ENCODE peak calls at places on chromosomes 2 and 18, in ten cellular contexts. U is K562, D is body of pancreas, J is GM23338, B is HepG2, P is AG04449, Q is cardiac fibroblast, K is ascending aorta, L is Caco-2, M is lower lobe of right lung. F is an unnamed sample.
A peak's percentile ranks its signal among the peaks of the same experiment; 100 is the strongest.

GRCh38 chr2:138897274-138897673 is 117.1 kb upstream of the NXPH2 start:
- DNase-seq in U (no peak), D (no peak), J (no peak), B (no peak), P (no peak), Q (no peak), K (no peak), L (no peak), M (no peak), F (no peak)

GRCh38 chr18:56563568-56563967 is 74.8 kb downstream of the TXNL1 start:
- DNase-seq in U (peak; percentile 41), D (no peak), J (peak; percentile 94), B (peak; percentile 51), P (no peak), Q (no peak), K (no peak), L (no peak), M (no peak), F (no peak)

GRCh38 chr2:48043746-48044145 is 137.4 kb upstream of the FBXO11 start:
- DNase-seq in U (no peak), D (no peak), J (no peak), B (no peak), P (no peak), Q (no peak), K (no peak), L (no peak), M (no peak), F (no peak)

GRCh38 chr18:33870059-33870458 is 292.0 kb downstream of the ASXL3 start:
- DNase-seq in U (no peak), D (no peak), J (peak; percentile 6), B (no peak), P (no peak), Q (no peak), K (no peak), L (no peak), M (no peak), F (peak; percentile 41)

GRCh38 chr2:177393381-177393780 is 808 bp downstream of the AGPS start:
- DNase-seq in U (no peak), D (no peak), J (no peak), B (no peak), P (no peak), Q (no peak), K (no peak), L (no peak), M (no peak), F (no peak)

GRCh38 chr2:13046557-13047165 is 329.9 kb downstream of the TRIB2 start:
- DNase-seq in U (no peak), D (no peak), J (peak; percentile 4), B (peak; percentile 4), P (no peak), Q (peak; percentile 26), K (no peak), L (no peak), M (no peak), F (peak; percentile 5)

GRCh38 chr2:11446733-11447248 is 19.2 kb downstream of the E2F6 start:
- DNase-seq in U (peak; percentile 56), D (peak; percentile 52), J (peak; percentile 89), B (peak; percentile 75), P (no peak), Q (peak; percentile 80), K (no peak), L (peak; percentile 47), M (no peak), F (peak; percentile 48)

GRCh38 chr2:201149064-201149820 is 33.3 kb downstream of the CFLAR start:
- DNase-seq in U (no peak), D (no peak), J (no peak), B (peak; percentile 97), P (peak; percentile 77), Q (peak; percentile 90), K (no peak), L (peak; percentile 58), M (no peak), F (peak; percentile 69)

GRCh38 chr18:31741096-31741735 is 19.5 kb downstream of the SLC25A52 start:
- DNase-seq in U (peak; percentile 32), D (peak; percentile 70), J (peak; percentile 77), B (peak; percentile 41), P (no peak), Q (peak; percentile 59), K (no peak), L (no peak), M (no peak), F (peak; percentile 16)

DNA sequence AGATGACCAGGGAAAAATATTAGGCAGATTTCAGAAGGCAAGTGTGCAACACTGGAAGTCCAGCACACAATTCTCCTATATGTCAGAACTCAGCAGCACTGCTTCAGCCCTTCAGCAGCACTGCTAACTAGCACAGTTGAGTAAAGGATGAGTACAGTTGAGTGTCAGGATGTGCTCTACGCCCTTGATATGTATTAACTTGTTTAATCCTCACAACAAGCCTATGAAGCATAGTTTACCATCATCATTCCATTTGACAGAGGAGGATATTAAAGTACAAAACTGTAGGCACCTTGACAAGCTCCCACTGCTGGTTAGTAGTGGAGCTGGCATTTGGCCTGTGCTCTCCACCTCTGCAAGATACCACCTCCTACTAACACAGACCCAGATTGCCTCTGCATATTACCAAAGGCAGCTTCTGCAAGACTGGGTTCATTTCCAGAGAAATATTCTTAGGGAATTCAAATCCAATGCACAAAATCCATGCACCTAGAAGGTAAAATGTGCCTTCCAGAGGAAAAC is 230.8 kb downstream of the ANAPC1 start:
- DNase-seq in U (no peak), D (no peak), J (no peak), B (no peak), P (no peak), Q (no peak), K (no peak), L (no peak), M (no peak), F (no peak)
- TF ChIP-seq CTCF in U (no peak), D (no peak), J (no peak), B (no peak), P (no peak), Q (no peak), K (no peak), L (peak; percentile 27), M (no peak), F (no peak)

DNA sequence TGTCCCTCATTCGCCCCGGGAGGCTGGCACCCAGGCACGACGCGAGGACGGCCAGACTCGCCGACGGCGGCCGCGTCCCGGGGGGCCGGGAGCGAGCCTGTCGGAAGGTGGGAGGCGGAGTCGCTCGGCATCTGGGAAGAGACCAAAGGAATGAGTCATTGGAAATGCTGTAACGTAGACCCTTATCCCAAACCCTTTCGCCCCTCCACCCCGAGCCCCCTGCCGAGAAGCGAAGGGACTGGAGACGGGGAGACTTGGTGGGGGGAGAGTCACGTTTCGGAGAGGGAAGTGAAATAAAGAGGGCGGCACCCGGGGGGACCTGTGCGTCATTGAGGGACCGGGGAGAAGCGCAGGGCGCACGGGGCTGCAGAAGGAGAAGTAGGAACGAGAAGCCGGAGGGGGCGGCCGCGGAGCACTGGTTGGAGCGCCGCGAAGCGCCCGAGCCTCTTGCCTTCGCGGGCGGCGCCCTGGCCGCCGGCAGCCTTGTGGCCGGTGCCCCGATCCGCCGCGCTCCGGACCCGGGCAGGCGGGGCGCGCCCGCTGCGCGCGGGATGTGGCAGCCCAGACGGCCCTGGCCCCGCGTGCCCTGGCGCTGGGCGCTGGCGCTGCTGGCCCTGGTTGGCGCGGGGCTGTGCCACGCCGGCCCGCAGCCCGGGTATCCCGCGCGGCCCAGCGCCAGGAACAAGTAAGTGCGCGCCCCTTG is at the start of gene EMILIN2:
- DNase-seq in U (peak; percentile 72), D (peak; percentile 31), J (peak; percentile 75), B (no peak), P (no peak), Q (peak; percentile 60), K (peak; percentile 52), L (peak; percentile 55), M (peak; percentile 92), F (no peak)
- H3K4me3 ChIP-seq in U (peak within 1 kb of the TSS; percentile 23), D (peak within 1 kb of the TSS; percentile 17), J (peak within 1 kb of the TSS; percentile 94), B (peak within 1 kb of the TSS; percentile 29), P (peak within 1 kb of the TSS; percentile 68), Q (peak within 1 kb of the TSS; percentile 53), K (peak within 1 kb of the TSS; percentile 72), L (peak within 1 kb of the TSS; percentile 80), M (peak within 1 kb of the TSS; percentile 62), F (peak within 1 kb of the TSS; percentile 53)

DNA sequence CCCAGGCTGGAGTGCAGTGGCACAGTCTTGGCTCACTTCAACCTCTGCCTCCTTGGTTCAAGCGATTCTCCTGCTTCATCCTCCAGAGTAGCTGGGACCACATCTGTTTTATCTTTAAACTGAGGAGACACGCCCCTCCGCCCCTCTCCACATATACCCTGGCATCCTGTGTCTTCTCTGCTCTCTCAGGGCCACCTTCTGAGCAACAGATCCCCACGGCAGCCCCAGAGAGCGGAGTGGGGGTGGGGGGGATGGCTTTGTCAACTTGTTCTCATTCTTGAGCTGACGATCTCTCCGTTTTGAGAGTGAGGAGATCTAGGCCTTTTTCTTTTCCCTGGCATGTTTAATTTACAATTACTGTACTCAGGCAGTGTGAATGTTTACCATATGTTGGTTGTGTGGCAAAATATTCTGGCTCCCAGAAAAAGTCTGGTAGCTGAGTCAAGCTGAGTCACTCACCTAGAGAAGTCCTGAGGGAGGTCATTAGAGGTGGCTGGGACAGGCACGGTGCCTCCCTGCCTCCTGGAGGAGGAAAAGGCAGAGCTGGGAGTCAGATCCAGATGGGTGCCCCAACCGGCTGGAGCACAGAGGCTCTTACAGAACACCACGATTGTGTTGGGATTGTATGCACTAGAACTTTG is 19.5 kb upstream of the ID2 start:
- DNase-seq in U (peak; percentile 59), D (no peak), J (no peak), B (peak; percentile 63), P (no peak), Q (peak; percentile 46), K (no peak), L (peak; percentile 21), M (peak; percentile 28), F (no peak)
- TF ChIP-seq CTCF in U (peak; percentile 25), D (no peak), J (no peak), B (peak; percentile 15), P (peak; percentile 36), Q (no peak), K (peak; percentile 11), L (no peak), M (no peak), F (no peak)

GRCh38 chr2:68177541-68177940 is 19.9 kb downstream of the PNO1 start:
- DNase-seq in U (no peak), D (no peak), J (no peak), B (no peak), P (no peak), Q (no peak), K (no peak), L (no peak), M (no peak), F (no peak)

GRCh38 chr2:68172990-68173715 is 15.5 kb downstream of the PNO1 start:
- DNase-seq in U (no peak), D (no peak), J (no peak), B (no peak), P (no peak), Q (no peak), K (no peak), L (no peak), M (no peak), F (no peak)

GRCh38 chr2:68182902-68183301 is 25.2 kb downstream of the PNO1 start:
- DNase-seq in U (no peak), D (no peak), J (no peak), B (no peak), P (no peak), Q (no peak), K (no peak), L (no peak), M (no peak), F (no peak)

DNA sequence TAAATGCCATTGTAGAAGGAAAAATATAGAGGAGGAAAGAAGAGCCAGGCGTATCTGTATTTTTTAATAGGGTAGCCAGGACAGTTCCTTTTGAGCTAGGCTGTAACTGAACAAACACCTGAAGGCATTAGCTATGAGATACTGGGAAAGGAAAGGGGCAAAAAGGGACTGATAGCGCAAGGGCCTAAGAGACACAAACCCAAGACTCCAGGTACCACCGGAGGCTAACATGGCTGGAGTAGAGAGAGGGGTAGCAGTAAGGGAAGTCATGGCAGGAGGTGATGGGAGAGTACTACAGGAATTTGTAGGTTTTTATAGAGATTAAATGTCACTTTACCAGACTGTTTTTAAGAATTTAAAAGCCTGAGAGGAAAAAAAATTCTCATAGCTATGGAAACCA is 20.7 kb downstream of the PNO1 start:
- DNase-seq in U (no peak), D (no peak), J (no peak), B (no peak), P (no peak), Q (no peak), K (no peak), L (no peak), M (no peak), F (no peak)
- H3K4me3 ChIP-seq in U (no peak overlapping the region), D (no peak overlapping the region), J (no peak overlapping the region), B (no peak overlapping the region), P (no peak overlapping the region), Q (no peak overlapping the region), K (no peak overlapping the region), L (no peak overlapping the region), M (no peak overlapping the region), F (no peak overlapping the region)